ENCODE peak calls at places on chromosomes 5 and 9, in eight cellular contexts. X, G, K, P, Q, C, V and Z are unnamed samples.

GRCh38 chr9:32886021-32886420 is 102.7 kb downstream of the TMEM215 start:
- DNase-seq in K (no peak), Q (no peak), V (no peak), C (no peak), X (no peak), G (no peak), P (no peak), Z (no peak)

GRCh38 chr5:89346573-89346972 is 463.6 kb upstream of the MEF2C start:
- DNase-seq in V (no peak), G (no peak), C (no peak), P (no peak), K (no peak), X (peak; percentile 7), Q (no peak), Z (no peak)

GRCh38 chr5:100900142-100900795 is 2.8 kb downstream of the ST8SIA4 start:
- DNase-seq in K (no peak), P (peak; percentile 41), G (peak; percentile 23), X (peak; percentile 95), Q (peak; percentile 13), C (peak; percentile 46), V (peak; percentile 29), Z (peak; percentile 43)

GRCh38 chr5:143206194-143207053 is 197.1 kb downstream of the NR3C1 start:
- DNase-seq in V (no peak), K (no peak), X (no peak), P (no peak), G (no peak), C (no peak), Q (no peak), Z (no peak)

GRCh38 chr5:137220523-137220927 is 278.6 kb downstream of the SPOCK1 start:
- DNase-seq in G (no peak), Q (no peak), K (peak; percentile 24), P (peak; percentile 95), X (peak; percentile 75), C (peak; percentile 43), V (no peak), Z (no peak)

GRCh38 chr5:121967187-121967586 is 5.4 kb downstream of the SRFBP1 start:
- DNase-seq in C (no peak), V (no peak), Q (no peak), X (peak; percentile 1), G (no peak), P (peak; percentile 25), K (no peak), Z (no peak)

GRCh38 chr5:151023651-151024050 is 3.3 kb downstream of the GPX3 start:
- DNase-seq in P (peak; percentile 77), G (no peak), X (peak; percentile 36), V (peak; percentile 69), K (no peak), C (no peak), Q (no peak), Z (no peak)

GRCh38 chr9:124062172-124062571 is 50.6 kb downstream of the LHX2 start:
- DNase-seq in K (no peak), V (no peak), Q (no peak), P (no peak), X (no peak), G (no peak), C (no peak), Z (no peak)

GRCh38 chr9:16247188-16247875 is 623.1 kb downstream of the BNC2 start:
- DNase-seq in X (no peak), C (peak; percentile 5), P (peak; percentile 98), V (no peak), K (no peak), G (no peak), Q (no peak), Z (no peak)

GRCh38 chr5:40676643-40677333 is 2.9 kb upstream of the PTGER4 start:
- DNase-seq in Q (no peak), K (peak; percentile 56), P (peak; percentile 62), X (no peak), C (peak; percentile 42), G (no peak), V (no peak), Z (no peak)

GRCh38 chr5:149550608-149551226 is 522 bp downstream of the CSNK1A1 start:
- DNase-seq in P (no peak), K (no peak), C (no peak), X (peak; percentile 53), V (no peak), Q (no peak), G (no peak), Z (no peak)

GRCh38 chr5:80408475-80408875 is 611 bp downstream of the ZFYVE16 start:
- DNase-seq in G (peak; percentile 16), P (peak; percentile 71), X (peak; percentile 84), C (peak; percentile 76), K (peak; percentile 46), V (peak; percentile 38), Q (peak; percentile 29), Z (no peak)

GRCh38 chr5:52760695-52761366 is 26.9 kb upstream of the ITGA1 start:
- DNase-seq in K (no peak), V (no peak), P (no peak), Q (no peak), G (no peak), C (no peak), X (no peak), Z (no peak)

GRCh38 chr5:172048539-172049101 is 42.2 kb upstream of the FBXW11 start:
- DNase-seq in C (no peak), X (no peak), P (no peak), Q (no peak), V (no peak), G (no peak), K (no peak), Z (no peak)

GRCh38 chr5:112234000-112234399 is 185.1 kb downstream of the EPB41L4A start:
- DNase-seq in C (no peak), X (no peak), V (no peak), G (no peak), K (no peak), Q (no peak), P (no peak), Z (no peak)

GRCh38 chr5:122310886-122311285 is 1.2 kb upstream of the SNCAIP start:
- DNase-seq in X (no peak), C (peak; percentile 34), V (no peak), Q (no peak), G (no peak), P (no peak), K (no peak), Z (no peak)

GRCh38 chr9:2502760-2503159 is 118.8 kb upstream of the VLDLR start:
- DNase-seq in V (no peak), Q (no peak), G (no peak), X (no peak), K (no peak), P (peak; percentile 55), C (no peak), Z (no peak)

GRCh38 chr5:141510160-141510559 is 21.3 kb downstream of the PCDHGC5 start:
- DNase-seq in V (no peak), G (no peak), Q (no peak), X (no peak), P (no peak), C (no peak), K (no peak), Z (no peak)

GRCh38 chr9:100652850-100653249 is 75.0 kb downstream of the CAVIN4 start:
- DNase-seq in Q (no peak), K (peak; percentile 2), P (no peak), V (no peak), C (no peak), G (no peak), X (no peak), Z (no peak)

GRCh38 chr9:97388721-97389238 is 23.1 kb upstream of the TDRD7 start:
- DNase-seq in C (no peak), P (peak; percentile 75), V (no peak), K (no peak), G (no peak), Q (no peak), X (peak; percentile 22), Z (no peak)

GRCh38 chr9:79986437-79986836 is 414.7 kb downstream of the TLE4 start:
- DNase-seq in C (no peak), Q (no peak), G (no peak), P (no peak), V (no peak), K (no peak), X (no peak), Z (no peak)

GRCh38 chr9:8677725-8678124 is 878.1 kb upstream of the DMAC1 start:
- DNase-seq in C (no peak), Q (no peak), X (no peak), V (no peak), K (no peak), G (no peak), P (peak; percentile 67), Z (no peak)

GRCh38 chr5:134572811-134573210 is 47.3 kb downstream of the JADE2 start:
- DNase-seq in V (no peak), X (no peak), P (no peak), C (no peak), Q (no peak), K (no peak), G (no peak), Z (no peak)

GRCh38 chr9:114272739-114273431 is 50.0 kb upstream of the ORM1 start:
- DNase-seq in X (no peak), Q (no peak), V (no peak), G (no peak), K (no peak), C (no peak), P (no peak), Z (no peak)

GRCh38 chr5:151694035-151694485 is 7.3 kb upstream of the SPARC start:
- DNase-seq in V (no peak), P (peak; percentile 65), Q (no peak), K (no peak), C (no peak), G (no peak), X (no peak), Z (no peak)

GRCh38 chr9:131899248-131899882 is 159.5 kb upstream of the RAPGEF1 start:
- DNase-seq in Q (no peak), G (no peak), K (no peak), P (no peak), X (no peak), V (no peak), C (peak; percentile 58), Z (no peak)